ENCODE peak calls at places on chromosomes 5 and 9, in four cellular contexts. C is adrenal gland, J is aorta, U is upper lobe of left lung. M is an unnamed sample.

GRCh38 chr5:54603372-54603771 is 85.8 kb downstream of the SNX18 start:
- DNase-seq in C (no peak), J (no peak), U (no peak), M (no peak)

GRCh38 chr9:124855566-124855943 is 2.3 kb downstream of the WDR38 start:
- DNase-seq in C (no peak), J (peak), U (no peak), M (no peak)

GRCh38 chr5:98556707-98557106 is 216.8 kb upstream of the RGMB start:
- DNase-seq in C (no peak), J (no peak), U (no peak), M (no peak)

GRCh38 chr5:95961617-95962474 is at the start of gene ELL2:
- DNase-seq in C (peak), J (peak), U (peak), M (peak)

GRCh38 chr5:160616712-160617497 is 195.2 kb downstream of the PTTG1 start:
- DNase-seq in C (no peak), J (no peak), U (no peak), M (no peak)

GRCh38 chr5:24791326-24791725 is 146.5 kb upstream of the CDH10 start:
- DNase-seq in C (no peak), J (no peak), U (no peak), M (no peak)

GRCh38 chr9:95379630-95380029 is 62.1 kb upstream of the FANCC start:
- DNase-seq in C (no peak), J (no peak), U (no peak), M (no peak)

GRCh38 chr5:74541381-74541781 is 99.1 kb downstream of the ENC1 start:
- DNase-seq in C (no peak), J (no peak), U (no peak), M (peak)

GRCh38 chr9:3922846-3923245 is 377.0 kb downstream of the GLIS3 start:
- DNase-seq in C (no peak), J (no peak), U (no peak), M (no peak)

GRCh38 chr5:150409638-150410523 is 2.8 kb downstream of the CD74 start:
- DNase-seq in C (peak), J (peak), U (peak), M (peak)

GRCh38 chr5:89628876-89629635 is 746.1 kb upstream of the MEF2C start:
- DNase-seq in C (no peak), J (no peak), U (no peak), M (no peak)

GRCh38 chr9:136996361-136997281 is at the start of gene CLIC3:
- DNase-seq in C (no peak), J (peak), U (peak), M (no peak)

GRCh38 chr5:127793052-127793451 is 89.9 kb downstream of the CCDC192 start:
- DNase-seq in C (no peak), J (no peak), U (no peak), M (no peak)

DNA sequence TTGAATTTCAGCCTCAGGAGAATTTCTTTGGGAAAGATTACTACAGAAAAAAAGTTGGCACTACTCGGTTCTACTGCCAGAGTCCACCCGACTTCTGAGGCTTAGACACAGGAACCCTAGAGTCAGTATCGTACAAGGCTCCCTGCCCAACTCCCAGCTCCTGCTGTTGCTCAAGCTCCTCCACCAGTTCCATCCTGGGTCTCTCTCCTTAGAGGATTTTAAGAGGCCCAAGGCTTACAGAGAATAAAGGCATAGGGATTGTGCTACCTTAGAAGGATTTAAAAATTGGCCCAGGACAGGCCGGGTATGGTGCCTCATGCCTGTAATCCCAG is 29.0 kb upstream of the SSBP2 start:
- DNase-seq in C (no peak), J (no peak), U (no peak), M (no peak)
- H3K4me3 ChIP-seq in C (no peak), J (no peak), U (no peak), M (no peak)

GRCh38 chr9:77769246-77769645 is 121.1 kb upstream of the GNA14 start:
- DNase-seq in C (no peak), J (no peak), U (peak), M (no peak)

GRCh38 chr9:77765781-77766259 is 117.7 kb upstream of the GNA14 start:
- DNase-seq in C (no peak), J (no peak), U (no peak), M (no peak)

GRCh38 chr9:77766587-77766986 is 118.5 kb upstream of the GNA14 start:
- DNase-seq in C (no peak), J (no peak), U (no peak), M (no peak)

GRCh38 chr9:77772641-77773040 is 124.5 kb upstream of the GNA14 start:
- DNase-seq in C (no peak), J (no peak), U (no peak), M (no peak)

DNA sequence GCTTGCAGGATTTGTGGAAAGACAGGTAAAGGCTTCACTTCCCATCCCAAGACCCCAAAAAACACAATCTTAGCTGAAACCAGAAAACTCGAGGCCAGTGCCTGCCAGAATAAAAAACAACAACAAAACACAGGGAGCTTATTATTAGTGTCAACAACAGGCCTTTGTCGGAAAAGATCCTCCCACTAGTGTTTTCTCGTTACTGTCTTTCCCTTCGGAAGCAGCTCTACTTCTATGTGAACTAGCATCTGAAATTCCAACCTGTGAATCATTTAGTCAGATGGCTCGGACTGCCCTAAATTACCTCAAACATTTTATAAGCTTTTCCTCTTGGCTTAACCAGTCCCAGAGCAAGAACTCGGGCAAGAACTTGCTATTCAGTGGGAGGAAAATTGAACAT is 122.2 kb upstream of the GNA14 start:
- DNase-seq in C (no peak), J (no peak), U (no peak), M (no peak)
- H3K4me3 ChIP-seq in C (no peak), J (no peak), U (no peak), M (no peak)

GRCh38 chr5:81334304-81335061 is 33.1 kb downstream of the ZCCHC9 start:
- DNase-seq in C (no peak), J (no peak), U (no peak), M (no peak)
- H3K4me3 ChIP-seq in C (no peak), J (no peak), U (no peak), M (no peak)

DNA sequence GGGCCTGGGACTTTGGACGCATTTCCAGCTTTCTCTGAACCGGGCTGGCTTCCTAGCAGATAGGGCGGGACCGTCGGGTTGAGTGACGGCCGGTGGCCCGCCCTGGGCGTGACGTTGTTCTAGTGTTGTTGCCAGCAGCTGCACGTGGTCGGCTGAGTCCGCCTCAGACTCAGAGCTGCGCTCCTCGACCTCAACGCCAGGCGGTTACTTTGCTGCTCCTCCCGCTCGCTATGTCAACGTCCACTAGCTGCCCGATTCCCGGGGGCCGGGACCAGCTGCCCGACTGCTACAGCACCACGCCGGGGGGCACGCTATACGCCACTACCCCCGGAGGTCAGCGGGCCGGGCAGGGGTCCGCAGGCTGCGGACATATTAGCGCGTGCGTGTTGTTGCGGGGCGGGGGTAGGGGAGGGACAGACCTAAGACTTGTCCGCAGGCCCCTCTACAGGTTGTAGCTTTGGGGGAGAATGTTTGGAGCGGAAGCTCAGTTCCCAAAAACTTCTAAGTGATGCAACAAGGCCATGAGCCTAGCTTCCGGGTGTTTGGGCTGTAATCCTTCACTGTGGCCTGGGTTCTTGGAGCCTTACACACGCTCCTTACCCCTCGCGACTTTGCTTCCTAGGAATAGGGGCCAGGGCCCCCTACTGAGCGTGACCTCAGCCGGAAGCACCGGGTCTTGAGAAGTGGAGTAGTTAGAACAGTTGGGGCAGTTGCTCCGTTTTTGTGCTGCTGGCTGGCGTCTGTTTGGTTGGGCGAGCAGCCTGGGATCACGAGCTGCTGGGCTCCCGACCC is at the start of gene EIF4EBP3:
- DNase-seq in C (peak), J (peak), U (peak), M (peak)
- H3K4me3 ChIP-seq in C (no peak), J (peak), U (peak), M (peak)

M was measured in breast epithelium.